ENCODE peak calls at places on chromosome 18, in seven cellular contexts. One of them, this sample, is unnamed.

GRCh38 chr18:29154758-29155725 is 978.1 kb upstream of the CDH2 start:
- DNase-seq in tibial artery: no peak
- DNase-seq in fibroblast of mammary gland: peak
- DNase-seq in HL-60: no peak
- DNase-seq in colonic mucosa: no peak
- DNase-seq in sigmoid colon: no peak
- DNase-seq in endodermal cell: no peak
- DNase-seq in this sample: peak

GRCh38 chr18:25825066-25825465 is 265.3 kb downstream of the SS18 start:
- DNase-seq in tibial artery: no peak
- DNase-seq in fibroblast of mammary gland: no peak
- DNase-seq in HL-60: no peak
- DNase-seq in colonic mucosa: no peak
- DNase-seq in sigmoid colon: no peak
- DNase-seq in endodermal cell: no peak
- DNase-seq in this sample: no peak

GRCh38 chr18:64332851-64333250 is 184.0 kb upstream of the LINC00305 start:
- DNase-seq in tibial artery: no peak
- DNase-seq in fibroblast of mammary gland: no peak
- DNase-seq in HL-60: no peak
- DNase-seq in colonic mucosa: no peak
- DNase-seq in sigmoid colon: no peak
- DNase-seq in endodermal cell: no peak
- DNase-seq in this sample: no peak

GRCh38 chr18:57845468-57846103 is 42.5 kb upstream of the ATP8B1 start:
- DNase-seq in tibial artery: no peak
- DNase-seq in fibroblast of mammary gland: no peak
- DNase-seq in HL-60: no peak
- DNase-seq in colonic mucosa: no peak
- DNase-seq in sigmoid colon: no peak
- DNase-seq in endodermal cell: no peak
- DNase-seq in this sample: no peak

GRCh38 chr18:69567813-69568488 is 167.3 kb downstream of the DOK6 start:
- DNase-seq in tibial artery: no peak
- DNase-seq in fibroblast of mammary gland: no peak
- DNase-seq in HL-60: no peak
- DNase-seq in colonic mucosa: no peak
- DNase-seq in sigmoid colon: no peak
- DNase-seq in endodermal cell: peak
- DNase-seq in this sample: no peak

GRCh38 chr18:35355140-35355618 is 11.0 kb upstream of the ZNF24 start:
- DNase-seq in tibial artery: peak
- DNase-seq in fibroblast of mammary gland: peak
- DNase-seq in HL-60: peak
- DNase-seq in colonic mucosa: peak
- DNase-seq in sigmoid colon: peak
- DNase-seq in endodermal cell: peak
- DNase-seq in this sample: peak

GRCh38 chr18:48033770-48034650 is 103.6 kb upstream of the SMAD2 start:
- DNase-seq in tibial artery: peak
- DNase-seq in fibroblast of mammary gland: no peak
- DNase-seq in HL-60: no peak
- DNase-seq in colonic mucosa: no peak
- DNase-seq in sigmoid colon: peak
- DNase-seq in endodermal cell: peak
- DNase-seq in this sample: no peak

GRCh38 chr18:4831791-4832375 is 365.2 kb downstream of the AKAIN1 start:
- DNase-seq in tibial artery: no peak
- DNase-seq in fibroblast of mammary gland: no peak
- DNase-seq in HL-60: no peak
- DNase-seq in colonic mucosa: no peak
- DNase-seq in sigmoid colon: no peak
- DNase-seq in endodermal cell: no peak
- DNase-seq in this sample: no peak

GRCh38 chr18:63016270-63016669 is 300.9 kb downstream of the PHLPP1 start:
- DNase-seq in tibial artery: no peak
- DNase-seq in fibroblast of mammary gland: peak
- DNase-seq in HL-60: peak
- DNase-seq in colonic mucosa: peak
- DNase-seq in sigmoid colon: no peak
- DNase-seq in endodermal cell: peak
- DNase-seq in this sample: peak

GRCh38 chr18:62790836-62791772 is 75.8 kb downstream of the PHLPP1 start:
- DNase-seq in tibial artery: no peak
- DNase-seq in fibroblast of mammary gland: peak
- DNase-seq in HL-60: no peak
- DNase-seq in colonic mucosa: no peak
- DNase-seq in sigmoid colon: no peak
- DNase-seq in endodermal cell: no peak
- DNase-seq in this sample: no peak

DNA sequence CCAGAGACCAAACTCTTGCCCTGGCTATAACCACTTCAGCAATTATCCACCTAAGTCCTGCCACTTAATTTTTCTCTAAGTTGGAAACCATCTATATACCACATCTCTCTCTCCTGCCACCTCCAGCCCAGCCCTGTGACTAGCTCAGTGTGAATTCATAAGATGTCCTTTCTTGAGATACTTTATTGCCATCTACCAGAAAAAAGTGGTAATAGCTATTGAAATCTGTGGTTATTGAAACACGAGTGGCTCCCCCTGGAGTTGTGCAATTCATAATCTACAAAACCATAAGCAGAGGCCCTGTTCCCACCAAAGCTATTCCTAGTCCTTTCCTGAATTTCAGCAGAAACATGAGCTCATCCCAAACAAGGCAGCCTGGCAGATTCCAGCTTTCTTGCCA is 324.0 kb downstream of the TXNL1 start:
- DNase-seq in tibial artery: no peak
- DNase-seq in fibroblast of mammary gland: peak
- DNase-seq in HL-60: no peak
- DNase-seq in colonic mucosa: no peak
- DNase-seq in sigmoid colon: no peak
- DNase-seq in endodermal cell: no peak
- DNase-seq in this sample: no peak
- TF ChIP-seq CTCF in tibial artery: no peak
- TF ChIP-seq CTCF in fibroblast of mammary gland: no peak
- TF ChIP-seq CTCF in HL-60: no peak
- TF ChIP-seq CTCF in colonic mucosa: no peak
- TF ChIP-seq CTCF in sigmoid colon: no peak
- TF ChIP-seq CTCF in endodermal cell: no peak
- TF ChIP-seq CTCF in this sample: peak

GRCh38 chr18:79796531-79797390 is 977 bp upstream of the KCNG2 start:
- DNase-seq in tibial artery: no peak
- DNase-seq in fibroblast of mammary gland: peak
- DNase-seq in HL-60: no peak
- DNase-seq in colonic mucosa: no peak
- DNase-seq in sigmoid colon: peak
- DNase-seq in endodermal cell: no peak
- DNase-seq in this sample: no peak
- H3K4me3 ChIP-seq in tibial artery: no peak
- H3K4me3 ChIP-seq in fibroblast of mammary gland: no peak
- H3K4me3 ChIP-seq in HL-60: no peak
- H3K4me3 ChIP-seq in colonic mucosa: no peak
- H3K4me3 ChIP-seq in sigmoid colon: no peak
- H3K4me3 ChIP-seq in endodermal cell: no peak
- H3K4me3 ChIP-seq in this sample: no peak

DNA sequence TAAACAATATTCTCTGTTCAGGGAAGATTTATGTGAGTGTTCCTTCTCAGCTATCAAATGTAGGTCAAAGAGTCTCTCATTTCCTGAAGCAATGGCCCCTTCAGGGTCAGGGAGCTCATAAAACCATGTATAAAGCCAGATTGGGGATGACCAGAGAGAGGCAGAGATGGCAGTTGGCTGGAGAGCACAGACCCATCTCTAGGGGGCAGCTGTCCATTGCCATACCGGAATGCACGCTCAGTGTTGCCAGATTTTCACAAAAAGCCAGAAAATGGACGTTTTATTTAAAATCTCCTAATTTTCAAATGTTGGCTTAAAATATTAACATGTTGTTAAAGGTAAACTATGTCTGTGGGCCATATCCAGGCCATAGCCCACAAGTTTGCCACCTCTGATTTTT is 1920.7 kb upstream of the CELF4 start:
- DNase-seq in tibial artery: no peak
- DNase-seq in fibroblast of mammary gland: no peak
- DNase-seq in HL-60: no peak
- DNase-seq in colonic mucosa: no peak
- DNase-seq in sigmoid colon: no peak
- DNase-seq in endodermal cell: no peak
- DNase-seq in this sample: no peak
- TF ChIP-seq CTCF in tibial artery: no peak
- TF ChIP-seq CTCF in fibroblast of mammary gland: peak
- TF ChIP-seq CTCF in HL-60: no peak
- TF ChIP-seq CTCF in colonic mucosa: no peak
- TF ChIP-seq CTCF in sigmoid colon: no peak
- TF ChIP-seq CTCF in endodermal cell: peak
- TF ChIP-seq CTCF in this sample: no peak

GRCh38 chr18:77339623-77340022 is 90.0 kb downstream of the GALR1 start:
- DNase-seq in tibial artery: no peak
- DNase-seq in fibroblast of mammary gland: peak
- DNase-seq in HL-60: no peak
- DNase-seq in colonic mucosa: no peak
- DNase-seq in sigmoid colon: no peak
- DNase-seq in endodermal cell: no peak
- DNase-seq in this sample: no peak

GRCh38 chr18:77342736-77343135 is 93.1 kb downstream of the GALR1 start:
- DNase-seq in tibial artery: no peak
- DNase-seq in fibroblast of mammary gland: no peak
- DNase-seq in HL-60: no peak
- DNase-seq in colonic mucosa: no peak
- DNase-seq in sigmoid colon: no peak
- DNase-seq in endodermal cell: no peak
- DNase-seq in this sample: no peak

GRCh38 chr18:77339093-77339492 is 89.4 kb downstream of the GALR1 start:
- DNase-seq in tibial artery: no peak
- DNase-seq in fibroblast of mammary gland: no peak
- DNase-seq in HL-60: no peak
- DNase-seq in colonic mucosa: no peak
- DNase-seq in sigmoid colon: no peak
- DNase-seq in endodermal cell: no peak
- DNase-seq in this sample: no peak

GRCh38 chr18:77340815-77341214 is 91.2 kb downstream of the GALR1 start:
- DNase-seq in tibial artery: no peak
- DNase-seq in fibroblast of mammary gland: no peak
- DNase-seq in HL-60: no peak
- DNase-seq in colonic mucosa: no peak
- DNase-seq in sigmoid colon: no peak
- DNase-seq in endodermal cell: no peak
- DNase-seq in this sample: no peak

GRCh38 chr18:77341527-77341926 is 91.9 kb downstream of the GALR1 start:
- DNase-seq in tibial artery: no peak
- DNase-seq in fibroblast of mammary gland: no peak
- DNase-seq in HL-60: no peak
- DNase-seq in colonic mucosa: no peak
- DNase-seq in sigmoid colon: no peak
- DNase-seq in endodermal cell: no peak
- DNase-seq in this sample: no peak
- H3K4me3 ChIP-seq in tibial artery: no peak
- H3K4me3 ChIP-seq in fibroblast of mammary gland: no peak
- H3K4me3 ChIP-seq in HL-60: no peak
- H3K4me3 ChIP-seq in colonic mucosa: no peak
- H3K4me3 ChIP-seq in sigmoid colon: no peak
- H3K4me3 ChIP-seq in endodermal cell: no peak
- H3K4me3 ChIP-seq in this sample: no peak

GRCh38 chr18:13216732-13217465 is 1.7 kb upstream of the LDLRAD4 start:
- DNase-seq in tibial artery: peak
- DNase-seq in fibroblast of mammary gland: no peak
- DNase-seq in HL-60: no peak
- DNase-seq in colonic mucosa: peak
- DNase-seq in sigmoid colon: peak
- DNase-seq in endodermal cell: peak
- DNase-seq in this sample: no peak
- TF ChIP-seq CTCF in tibial artery: peak
- TF ChIP-seq CTCF in fibroblast of mammary gland: no peak
- TF ChIP-seq CTCF in HL-60: no peak
- TF ChIP-seq CTCF in colonic mucosa: no peak
- TF ChIP-seq CTCF in sigmoid colon: peak
- TF ChIP-seq CTCF in endodermal cell: peak
- TF ChIP-seq CTCF in this sample: no peak

GRCh38 chr18:55859116-55859515 is 271.1 kb upstream of the TCF4 start:
- DNase-seq in tibial artery: no peak
- DNase-seq in fibroblast of mammary gland: no peak
- DNase-seq in HL-60: no peak
- DNase-seq in colonic mucosa: no peak
- DNase-seq in sigmoid colon: no peak
- DNase-seq in endodermal cell: no peak
- DNase-seq in this sample: no peak

GRCh38 chr18:55858661-55859111 is 270.7 kb upstream of the TCF4 start:
- DNase-seq in tibial artery: no peak
- DNase-seq in fibroblast of mammary gland: no peak
- DNase-seq in HL-60: no peak
- DNase-seq in colonic mucosa: no peak
- DNase-seq in sigmoid colon: no peak
- DNase-seq in endodermal cell: no peak
- DNase-seq in this sample: no peak

GRCh38 chr18:55861266-55861665 is 273.3 kb upstream of the TCF4 start:
- DNase-seq in tibial artery: no peak
- DNase-seq in fibroblast of mammary gland: peak
- DNase-seq in HL-60: no peak
- DNase-seq in colonic mucosa: no peak
- DNase-seq in sigmoid colon: no peak
- DNase-seq in endodermal cell: peak
- DNase-seq in this sample: no peak

GRCh38 chr18:55863876-55864275 is 275.9 kb upstream of the TCF4 start:
- DNase-seq in tibial artery: no peak
- DNase-seq in fibroblast of mammary gland: peak
- DNase-seq in HL-60: no peak
- DNase-seq in colonic mucosa: no peak
- DNase-seq in sigmoid colon: peak
- DNase-seq in endodermal cell: no peak
- DNase-seq in this sample: peak

DNA sequence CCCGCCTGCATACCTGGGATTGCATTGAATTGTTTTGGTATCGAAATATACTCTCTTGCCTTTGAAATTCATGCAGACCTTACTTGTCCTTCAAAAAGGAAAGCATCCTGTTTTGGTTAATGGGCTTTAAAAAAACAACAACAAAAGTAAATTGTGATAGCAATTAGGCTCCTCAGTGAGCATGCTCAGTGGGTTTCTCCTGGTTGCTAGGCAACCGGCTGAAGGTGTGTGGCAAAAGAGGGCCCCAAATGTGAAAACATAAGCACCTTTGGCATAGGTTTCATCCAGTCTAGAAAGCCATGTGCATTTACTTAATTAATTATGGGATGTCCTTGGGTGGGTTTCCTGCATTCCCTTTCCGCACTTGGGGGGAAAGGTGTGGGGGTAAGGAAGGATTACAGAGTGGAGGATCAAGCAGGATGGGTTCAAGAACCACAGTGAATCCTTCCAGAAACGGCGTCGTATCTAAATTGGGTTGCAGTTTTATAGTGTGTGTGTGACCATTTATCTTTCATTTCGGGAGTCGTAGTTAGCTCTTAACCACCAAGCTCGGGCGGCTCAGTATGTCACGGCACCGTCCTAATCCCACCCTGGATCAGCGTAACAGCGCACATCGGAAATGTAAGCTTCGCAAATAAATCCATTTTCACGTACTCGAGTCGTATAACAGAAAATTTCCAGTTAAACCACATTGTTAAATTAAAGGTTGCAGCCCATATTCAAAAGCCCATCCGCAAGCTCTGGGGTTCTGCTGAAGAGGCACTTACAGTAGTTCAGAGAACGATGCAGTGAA is 274.9 kb upstream of the TCF4 start:
- DNase-seq in tibial artery: no peak
- DNase-seq in fibroblast of mammary gland: no peak
- DNase-seq in HL-60: no peak
- DNase-seq in colonic mucosa: no peak
- DNase-seq in sigmoid colon: no peak
- DNase-seq in endodermal cell: peak
- DNase-seq in this sample: no peak
- H3K4me3 ChIP-seq in tibial artery: no peak
- H3K4me3 ChIP-seq in fibroblast of mammary gland: no peak
- H3K4me3 ChIP-seq in HL-60: no peak
- H3K4me3 ChIP-seq in colonic mucosa: no peak
- H3K4me3 ChIP-seq in sigmoid colon: no peak
- H3K4me3 ChIP-seq in endodermal cell: no peak
- H3K4me3 ChIP-seq in this sample: peak